ENCODE peak calls at places on chromosomes 5 and 9, in nine cellular contexts. H is 8988T; J is H9; N is stimulated activated CD8-positive, alpha-beta memory T cell treated with anti-CD3 and anti-CD28 coated beads, Interleukin-2, amount 100 ng/mL, for 48 hours; B is central memory CD4-positive, alpha-beta T cell; R is NCI-H1048; Y is stimulated activated CD4-positive, alpha-beta T cell treated with anti-CD3 and anti-CD28 coated beads, Interleukin-12 subunit alpha, Interleukin-12 subunit beta, amount 100 ng/mL, for 4 hours; Z is NCI-H1092 treated with DMSO at 0.1 percent for 48 hours; D is stimulated activated naive CD8-positive, alpha-beta T cell treated with anti-CD3 and anti-CD28 coated beads, Interleukin-15, Interleukin-2, amounts not matched to agents 100 U/mL and 50 U/mL, for 24 hours. F is an unnamed sample.

GRCh38 chr9:123111427-123111826 is 78.0 kb downstream of the GPR21 start:
- DNase-seq in J (no peak), Y (no peak), H (no peak), N (no peak), B (no peak), D (no peak), Z (no peak), R (no peak), F (no peak)

GRCh38 chr9:128706671-128707381 is 4.5 kb downstream of the PKN3 start:
- DNase-seq in J (no peak), Y (no peak), H (no peak), B (no peak), D (no peak), N (no peak), R (no peak), Z (no peak), F (no peak)

GRCh38 chr9:76534031-76534430 is 75.0 kb downstream of the GCNT1 start:
- DNase-seq in B (no peak), D (no peak), N (no peak), J (no peak), Z (no peak), R (no peak), H (no peak), Y (no peak), F (no peak)

GRCh38 chr5:14370386-14370785 is 211.2 kb upstream of the OTULINL start:
- DNase-seq in R (no peak), H (no peak), Z (no peak), Y (no peak), D (no peak), J (no peak), B (no peak), N (no peak), F (no peak)

GRCh38 chr5:116502616-116503015 is 72.0 kb downstream of the SEMA6A start:
- DNase-seq in J (no peak), Y (no peak), B (no peak), N (no peak), H (no peak), D (no peak), R (no peak), Z (no peak), F (no peak)

GRCh38 chr5:168291281-168291960 is at the start of gene WWC1:
- DNase-seq in H (peak), N (peak), D (peak), J (peak), B (peak), R (peak), Z (peak), Y (peak), F (no peak)

GRCh38 chr9:557601-558201 is 283.8 kb upstream of the DMRT1 start:
- DNase-seq in J (peak), D (no peak), Z (no peak), B (no peak), H (no peak), Y (no peak), R (no peak), N (no peak), F (no peak)

GRCh38 chr5:112604741-112605390 is 132.8 kb upstream of the APC start:
- DNase-seq in Z (peak), B (no peak), D (no peak), H (no peak), Y (no peak), J (no peak), R (no peak), N (no peak), F (no peak)

GRCh38 chr5:126998201-126998631 is 32.1 kb downstream of the MARCHF3 start:
- DNase-seq in J (no peak), B (no peak), D (no peak), R (no peak), H (no peak), N (no peak), Y (no peak), Z (peak), F (no peak)

GRCh38 chr9:115127191-115127817 is 9.3 kb upstream of the TNC start:
- DNase-seq in R (no peak), N (no peak), Y (no peak), H (no peak), J (no peak), D (no peak), Z (no peak), B (no peak), F (no peak)

GRCh38 chr9:85016389-85016997 is 347.0 kb downstream of the NTRK2 start:
- DNase-seq in J (no peak), Y (no peak), R (no peak), D (no peak), B (no peak), Z (no peak), H (no peak), N (no peak), F (no peak)

GRCh38 chr5:101418735-101419134 is 515.7 kb upstream of the ST8SIA4 start:
- DNase-seq in B (no peak), N (no peak), D (no peak), Y (no peak), H (no peak), Z (no peak), J (no peak), R (no peak), F (no peak)

GRCh38 chr5:150531686-150532085 is 23.8 kb downstream of the NDST1 start:
- DNase-seq in R (no peak), J (no peak), D (no peak), Z (no peak), H (no peak), B (no peak), Y (no peak), N (no peak), F (no peak)

GRCh38 chr9:971901-972511 is 4.4 kb upstream of the DMRT3 start:
- DNase-seq in Z (no peak), N (no peak), H (no peak), R (no peak), J (peak), D (peak), Y (no peak), B (no peak), F (no peak)

GRCh38 chr9:88075966-88076285 is 62.3 kb downstream of the SPATA31C2 start:
- DNase-seq in J (no peak), R (no peak), Y (no peak), Z (peak), D (no peak), H (no peak), B (no peak), N (no peak), F (no peak)

GRCh38 chr5:72244862-72245371 is 75.1 kb downstream of the MRPS27 start:
- DNase-seq in H (no peak), Y (no peak), B (no peak), Z (peak), R (no peak), J (peak), N (no peak), D (no peak), F (no peak)

F was measured in stimulated activated effector memory CD8-positive, alpha-beta T cell treated with anti-CD3 and anti-CD28 coated beads, Interleukin-12 subunit alpha, Interleukin-12 subunit beta, amount 100 ng/mL, for 72 hours.